ENCODE peak calls at places on chromosomes 16 and 17, in seven cellular contexts. One of them, this sample, is unnamed.

GRCh38 chr17:16507918-16508533 is 16.0 kb upstream of the LRRC75A start:
- DNase-seq in Right ventricle myocardium superior: no peak
- DNase-seq in upper lobe of right lung: no peak
- DNase-seq in progenitor cell of endocrine pancreas: no peak
- DNase-seq in SK-N-DZ: no peak
- DNase-seq in AG20443: no peak
- DNase-seq in fibroblast of the aortic adventitia: no peak
- DNase-seq in this sample: no peak

GRCh38 chr17:40303009-40303657 is 5.8 kb upstream of the RARA start:
- DNase-seq in Right ventricle myocardium superior: no peak
- DNase-seq in upper lobe of right lung: no peak
- DNase-seq in progenitor cell of endocrine pancreas: no peak
- DNase-seq in SK-N-DZ: peak; percentile 85
- DNase-seq in AG20443: peak; percentile 61
- DNase-seq in fibroblast of the aortic adventitia: peak; percentile 85
- DNase-seq in this sample: peak; percentile 85

GRCh38 chr16:11603331-11603750 is 16.6 kb upstream of the LITAF start:
- DNase-seq in Right ventricle myocardium superior: peak; percentile 65
- DNase-seq in upper lobe of right lung: peak; percentile 55
- DNase-seq in progenitor cell of endocrine pancreas: no peak
- DNase-seq in SK-N-DZ: no peak
- DNase-seq in AG20443: no peak
- DNase-seq in fibroblast of the aortic adventitia: peak; percentile 51
- DNase-seq in this sample: no peak

GRCh38 chr16:71426069-71426879 is 15.6 kb downstream of the TLE7 start:
- DNase-seq in Right ventricle myocardium superior: no peak
- DNase-seq in upper lobe of right lung: peak; percentile 57
- DNase-seq in progenitor cell of endocrine pancreas: peak; percentile 80
- DNase-seq in SK-N-DZ: peak; percentile 71
- DNase-seq in AG20443: peak; percentile 56
- DNase-seq in fibroblast of the aortic adventitia: peak; percentile 77
- DNase-seq in this sample: peak; percentile 74

GRCh38 chr17:60102632-60103047 is 23.9 kb upstream of the HEATR6 start:
- DNase-seq in Right ventricle myocardium superior: peak; percentile 59
- DNase-seq in upper lobe of right lung: peak; percentile 73
- DNase-seq in progenitor cell of endocrine pancreas: no peak
- DNase-seq in SK-N-DZ: peak; percentile 30
- DNase-seq in AG20443: no peak
- DNase-seq in fibroblast of the aortic adventitia: peak; percentile 45
- DNase-seq in this sample: peak; percentile 78

GRCh38 chr17:53932386-53932785 is 109.7 kb downstream of the KIF2B start:
- DNase-seq in Right ventricle myocardium superior: no peak
- DNase-seq in upper lobe of right lung: no peak
- DNase-seq in progenitor cell of endocrine pancreas: no peak
- DNase-seq in SK-N-DZ: no peak
- DNase-seq in AG20443: no peak
- DNase-seq in fibroblast of the aortic adventitia: no peak
- DNase-seq in this sample: no peak

GRCh38 chr17:27616414-27616813 is 14.6 kb upstream of the LGALS9 start:
- DNase-seq in Right ventricle myocardium superior: no peak
- DNase-seq in upper lobe of right lung: no peak
- DNase-seq in progenitor cell of endocrine pancreas: no peak
- DNase-seq in SK-N-DZ: no peak
- DNase-seq in AG20443: no peak
- DNase-seq in fibroblast of the aortic adventitia: no peak
- DNase-seq in this sample: no peak

GRCh38 chr17:31494259-31495048 is 103.0 kb downstream of the RAB11FIP4 start:
- DNase-seq in Right ventricle myocardium superior: no peak
- DNase-seq in upper lobe of right lung: no peak
- DNase-seq in progenitor cell of endocrine pancreas: no peak
- DNase-seq in SK-N-DZ: no peak
- DNase-seq in AG20443: no peak
- DNase-seq in fibroblast of the aortic adventitia: no peak
- DNase-seq in this sample: no peak

GRCh38 chr16:67000384-67001158 is 12.2 kb downstream of the CES4A start:
- DNase-seq in Right ventricle myocardium superior: peak; percentile 73
- DNase-seq in upper lobe of right lung: peak; percentile 91
- DNase-seq in progenitor cell of endocrine pancreas: peak; percentile 34
- DNase-seq in SK-N-DZ: peak; percentile 35
- DNase-seq in AG20443: peak; percentile 87
- DNase-seq in fibroblast of the aortic adventitia: no peak
- DNase-seq in this sample: no peak

GRCh38 chr17:77741109-77741508 is 217.4 kb upstream of the TNRC6C start:
- DNase-seq in Right ventricle myocardium superior: no peak
- DNase-seq in upper lobe of right lung: peak; percentile 57
- DNase-seq in progenitor cell of endocrine pancreas: no peak
- DNase-seq in SK-N-DZ: no peak
- DNase-seq in AG20443: no peak
- DNase-seq in fibroblast of the aortic adventitia: no peak
- DNase-seq in this sample: no peak

GRCh38 chr16:89265647-89266046 is 48.1 kb downstream of the ZNF778 start:
- DNase-seq in Right ventricle myocardium superior: peak; percentile 25
- DNase-seq in upper lobe of right lung: no peak
- DNase-seq in progenitor cell of endocrine pancreas: no peak
- DNase-seq in SK-N-DZ: no peak
- DNase-seq in AG20443: no peak
- DNase-seq in fibroblast of the aortic adventitia: no peak
- DNase-seq in this sample: no peak

GRCh38 chr16:86508947-86509758 is 1.2 kb upstream of the FOXF1 start:
- DNase-seq in Right ventricle myocardium superior: peak; percentile 68
- DNase-seq in upper lobe of right lung: peak; percentile 80
- DNase-seq in progenitor cell of endocrine pancreas: no peak
- DNase-seq in SK-N-DZ: no peak
- DNase-seq in AG20443: peak; percentile 88
- DNase-seq in fibroblast of the aortic adventitia: peak; percentile 80
- DNase-seq in this sample: peak; percentile 92

GRCh38 chr16:50276128-50276444 is 9.7 kb downstream of the ADCY7 start:
- DNase-seq in Right ventricle myocardium superior: peak; percentile 25
- DNase-seq in upper lobe of right lung: peak; percentile 55
- DNase-seq in progenitor cell of endocrine pancreas: no peak
- DNase-seq in SK-N-DZ: no peak
- DNase-seq in AG20443: no peak
- DNase-seq in fibroblast of the aortic adventitia: no peak
- DNase-seq in this sample: no peak

GRCh38 chr17:82959242-82959930 is 119.6 kb upstream of the ZNF750 start:
- DNase-seq in Right ventricle myocardium superior: no peak
- DNase-seq in upper lobe of right lung: peak; percentile 38
- DNase-seq in progenitor cell of endocrine pancreas: no peak
- DNase-seq in SK-N-DZ: no peak
- DNase-seq in AG20443: no peak
- DNase-seq in fibroblast of the aortic adventitia: no peak
- DNase-seq in this sample: no peak

GRCh38 chr16:10242916-10243315 is 60.7 kb upstream of the GRIN2A start:
- DNase-seq in Right ventricle myocardium superior: no peak
- DNase-seq in upper lobe of right lung: no peak
- DNase-seq in progenitor cell of endocrine pancreas: no peak
- DNase-seq in SK-N-DZ: no peak
- DNase-seq in AG20443: no peak
- DNase-seq in fibroblast of the aortic adventitia: no peak
- DNase-seq in this sample: no peak

GRCh38 chr16:17029602-17030350 is 441.0 kb downstream of the XYLT1 start:
- DNase-seq in Right ventricle myocardium superior: no peak
- DNase-seq in upper lobe of right lung: no peak
- DNase-seq in progenitor cell of endocrine pancreas: no peak
- DNase-seq in SK-N-DZ: no peak
- DNase-seq in AG20443: no peak
- DNase-seq in fibroblast of the aortic adventitia: no peak
- DNase-seq in this sample: no peak

GRCh38 chr17:76845524-76845923 is 22.7 kb upstream of the MGAT5B start:
- DNase-seq in Right ventricle myocardium superior: no peak
- DNase-seq in upper lobe of right lung: no peak
- DNase-seq in progenitor cell of endocrine pancreas: no peak
- DNase-seq in SK-N-DZ: no peak
- DNase-seq in AG20443: no peak
- DNase-seq in fibroblast of the aortic adventitia: peak; percentile 71
- DNase-seq in this sample: no peak

GRCh38 chr16:81443688-81444447 is 740 bp upstream of the CMIP start:
- DNase-seq in Right ventricle myocardium superior: peak; percentile 63
- DNase-seq in upper lobe of right lung: peak; percentile 79
- DNase-seq in progenitor cell of endocrine pancreas: peak; percentile 27
- DNase-seq in SK-N-DZ: peak; percentile 55
- DNase-seq in AG20443: no peak
- DNase-seq in fibroblast of the aortic adventitia: no peak
- DNase-seq in this sample: no peak

GRCh38 chr16:27403601-27403992 is 1.6 kb downstream of the IL21R start:
- DNase-seq in Right ventricle myocardium superior: no peak
- DNase-seq in upper lobe of right lung: no peak
- DNase-seq in progenitor cell of endocrine pancreas: no peak
- DNase-seq in SK-N-DZ: no peak
- DNase-seq in AG20443: no peak
- DNase-seq in fibroblast of the aortic adventitia: no peak
- DNase-seq in this sample: no peak

GRCh38 chr16:2716101-2716885 is 3.7 kb downstream of the PRSS27 start:
- DNase-seq in Right ventricle myocardium superior: no peak
- DNase-seq in upper lobe of right lung: no peak
- DNase-seq in progenitor cell of endocrine pancreas: no peak
- DNase-seq in SK-N-DZ: no peak
- DNase-seq in AG20443: no peak
- DNase-seq in fibroblast of the aortic adventitia: no peak
- DNase-seq in this sample: no peak

GRCh38 chr17:44266402-44267164 is 1.4 kb downstream of the SLC4A1 start:
- DNase-seq in Right ventricle myocardium superior: no peak
- DNase-seq in upper lobe of right lung: no peak
- DNase-seq in progenitor cell of endocrine pancreas: no peak
- DNase-seq in SK-N-DZ: no peak
- DNase-seq in AG20443: no peak
- DNase-seq in fibroblast of the aortic adventitia: peak; percentile 14
- DNase-seq in this sample: no peak

GRCh38 chr16:85403693-85404092 is 209.4 kb upstream of the GSE1 start:
- DNase-seq in Right ventricle myocardium superior: no peak
- DNase-seq in upper lobe of right lung: no peak
- DNase-seq in progenitor cell of endocrine pancreas: no peak
- DNase-seq in SK-N-DZ: no peak
- DNase-seq in AG20443: no peak
- DNase-seq in fibroblast of the aortic adventitia: no peak
- DNase-seq in this sample: no peak

GRCh38 chr17:81577278-81578000 is 25.3 kb upstream of the FAAP100 start:
- DNase-seq in Right ventricle myocardium superior: no peak
- DNase-seq in upper lobe of right lung: no peak
- DNase-seq in progenitor cell of endocrine pancreas: no peak
- DNase-seq in SK-N-DZ: no peak
- DNase-seq in AG20443: no peak
- DNase-seq in fibroblast of the aortic adventitia: peak; percentile 43
- DNase-seq in this sample: no peak

This sample was measured in fibroblast of villous mesenchyme.